ENCODE peak calls at places on chromosomes 5 and 9, in four cellular contexts. P is brain microvascular endothelial cell, G is astrocyte of the cerebellum, N is uterus. E is an unnamed sample.

GRCh38 chr5:155471027-155471426 is 457.5 kb downstream of the KIF4B start:
- DNase-seq in G (no peak), P (no peak), N (no peak), E (no peak)

GRCh38 chr9:87324613-87325194 is 173.0 kb upstream of the DAPK1 start:
- DNase-seq in N (no peak), G (peak; percentile 58), P (peak; percentile 32), E (no peak)

GRCh38 chr5:177429248-177430045 is 3.0 kb downstream of the GRK6 start:
- DNase-seq in N (no peak), P (no peak), G (no peak), E (no peak)

GRCh38 chr9:4670591-4670990 is 4.3 kb upstream of the SPATA6L start:
- DNase-seq in G (no peak), P (no peak), N (no peak), E (no peak)

GRCh38 chr5:74187757-74188156 is 452.8 kb downstream of the ENC1 start:
- DNase-seq in P (no peak), N (no peak), G (no peak), E (no peak)

GRCh38 chr9:78029601-78030552 is 1.7 kb downstream of the GNAQ start:
- DNase-seq in N (peak; percentile 27), P (no peak), G (no peak), E (no peak)

GRCh38 chr9:126071076-126071750 is 255.4 kb upstream of the MVB12B start:
- DNase-seq in P (no peak), N (no peak), G (no peak), E (no peak)

GRCh38 chr5:20360243-20360642 is 372.2 kb upstream of the CDH18 start:
- DNase-seq in P (no peak), N (no peak), G (no peak), E (no peak)

GRCh38 chr5:82884821-82885471 is 192.2 kb downstream of the TMEM167A start:
- DNase-seq in G (no peak), P (no peak), N (no peak), E (no peak)

GRCh38 chr5:61313960-61314681 is 17.9 kb upstream of the ZSWIM6 start:
- DNase-seq in P (peak; percentile 89), N (no peak), G (no peak), E (peak; percentile 88)

GRCh38 chr5:67009028-67009427 is 187.6 kb downstream of the CD180 start:
- DNase-seq in P (no peak), N (no peak), G (no peak), E (no peak)

GRCh38 chr5:1801061-1801953 is at the start of gene NDUFS6:
- DNase-seq in N (peak; percentile 75), G (no peak), P (no peak), E (no peak)

GRCh38 chr9:104361207-104361606 is 142.9 kb upstream of the OR13F1 start:
- DNase-seq in N (no peak), P (no peak), G (no peak), E (no peak)

GRCh38 chr9:106846847-106847246 is 16.1 kb upstream of the ZNF462 start:
- DNase-seq in P (peak; percentile 40), N (no peak), G (no peak), E (no peak)

GRCh38 chr5:98975223-98975622 is 46.4 kb upstream of the CHD1 start:
- DNase-seq in G (no peak), P (no peak), N (no peak), E (no peak)

GRCh38 chr9:2729003-2729402 is 11.7 kb downstream of the KCNV2 start:
- DNase-seq in N (no peak), P (peak; percentile 26), G (peak; percentile 24), E (no peak)

GRCh38 chr5:40446910-40447309 is 232.8 kb upstream of the PTGER4 start:
- DNase-seq in P (peak; percentile 96), N (no peak), G (peak; percentile 23), E (peak; percentile 71)

GRCh38 chr9:5043381-5043780 is 58.3 kb downstream of the JAK2 start:
- DNase-seq in P (no peak), N (no peak), G (no peak), E (no peak)

GRCh38 chr9:131179561-131180219 is 54.3 kb downstream of the NUP214 start:
- DNase-seq in P (peak; percentile 61), G (peak; percentile 85), N (no peak), E (peak; percentile 48)

GRCh38 chr9:92035687-92036410 is 79.4 kb downstream of the SPTLC1 start:
- DNase-seq in G (peak; percentile 13), P (no peak), N (peak; percentile 38), E (no peak)

GRCh38 chr5:74497706-74498105 is 142.8 kb downstream of the ENC1 start:
- DNase-seq in G (no peak), P (peak; percentile 35), N (no peak), E (no peak)

GRCh38 chr5:151617841-151618710 is 26.9 kb upstream of the FAT2 start:
- DNase-seq in P (no peak), N (no peak), G (no peak), E (no peak)

GRCh38 chr5:96655506-96655905 is 6.7 kb upstream of the CAST start:
- DNase-seq in N (no peak), G (no peak), P (no peak), E (no peak)

GRCh38 chr5:117380316-117380715 is 805.7 kb upstream of the SEMA6A start:
- DNase-seq in P (no peak), N (no peak), G (no peak), E (no peak)

GRCh38 chr9:134214766-134215394 is 50.5 kb upstream of the RNU6ATAC start:
- DNase-seq in P (no peak), G (no peak), N (no peak), E (no peak)

DNA sequence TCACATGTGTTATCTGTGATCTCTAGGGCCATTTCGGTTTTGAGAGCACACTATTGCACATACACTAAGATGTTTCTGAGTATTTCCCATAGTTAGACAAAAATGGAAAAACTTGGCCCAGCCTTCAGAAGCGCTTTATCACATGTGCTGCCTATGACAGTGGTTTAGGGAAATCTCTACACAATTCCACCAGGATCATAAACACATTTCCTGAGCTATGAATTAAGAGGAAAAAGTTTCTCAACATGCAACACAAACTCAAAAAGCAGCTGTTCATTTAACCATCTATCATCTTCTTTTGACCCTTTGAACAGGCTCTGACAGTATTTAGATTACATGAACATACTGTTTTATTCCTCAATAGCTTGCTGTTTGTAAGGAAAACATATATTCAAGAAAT is 15.1 kb downstream of the FGF1 start:
- DNase-seq in G (no peak), P (no peak), N (no peak), E (no peak)
- H3K4me3 ChIP-seq in G (no peak overlapping the region), P (no peak overlapping the region), N (no peak overlapping the region), E (no peak overlapping the region)

GRCh38 chr5:42990892-42991291 is 49.2 kb downstream of the ANXA2R start:
- DNase-seq in N (no peak), P (no peak), G (no peak), E (no peak)
- H3K4me3 ChIP-seq in N (no peak overlapping the region), P (peak overlapping the region; percentile 71), G (peak overlapping the region; percentile 55), E (peak overlapping the region; percentile 42)

DNA sequence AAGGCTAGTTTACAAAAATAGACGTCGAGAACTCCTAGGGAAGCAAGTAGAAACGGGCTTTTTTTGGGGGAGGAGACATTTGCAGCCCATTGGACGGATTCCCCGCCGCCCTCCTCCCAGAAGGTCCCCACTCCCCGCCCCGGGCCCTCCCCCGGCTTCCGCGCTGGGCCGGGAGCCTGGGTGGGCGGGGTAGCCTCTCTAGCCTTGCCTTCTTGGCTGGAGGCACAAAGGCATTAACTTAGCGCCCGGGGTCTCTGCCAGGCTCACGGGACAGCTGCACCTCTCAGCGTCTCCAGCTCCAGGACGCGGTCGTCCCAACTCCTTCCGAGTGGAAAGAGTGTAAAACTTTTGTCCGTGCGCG is at the start of gene DMRTA1:
- DNase-seq in P (peak; percentile 51), N (peak; percentile 85), G (peak; percentile 49), E (no peak)
- H3K4me3 ChIP-seq in P (peak within 1 kb of the TSS; percentile 72), N (peak within 1 kb of the TSS; percentile 52), G (peak within 1 kb of the TSS; percentile 71), E (peak within 1 kb of the TSS; percentile 67)

GRCh38 chr9:121498487-121499176 is 1.0 kb downstream of the GGTA1 start:
- DNase-seq in N (peak; percentile 30), P (no peak), G (no peak), E (no peak)
- H3K4me3 ChIP-seq in N (peak overlapping the region; percentile 44), P (no peak overlapping the region), G (peak overlapping the region; percentile 39), E (peak overlapping the region; percentile 3)

GRCh38 chr5:23316060-23316591 is 191.3 kb upstream of the PRDM9 start:
- DNase-seq in G (no peak), P (no peak), N (no peak), E (no peak)

GRCh38 chr5:23318960-23319359 is 188.4 kb upstream of the PRDM9 start:
- DNase-seq in P (no peak), N (no peak), G (no peak), E (no peak)

GRCh38 chr5:23319906-23320305 is 187.5 kb upstream of the PRDM9 start:
- DNase-seq in G (no peak), P (no peak), N (no peak), E (no peak)

GRCh38 chr5:23318166-23318565 is 189.2 kb upstream of the PRDM9 start:
- DNase-seq in P (no peak), G (no peak), N (no peak), E (no peak)

DNA sequence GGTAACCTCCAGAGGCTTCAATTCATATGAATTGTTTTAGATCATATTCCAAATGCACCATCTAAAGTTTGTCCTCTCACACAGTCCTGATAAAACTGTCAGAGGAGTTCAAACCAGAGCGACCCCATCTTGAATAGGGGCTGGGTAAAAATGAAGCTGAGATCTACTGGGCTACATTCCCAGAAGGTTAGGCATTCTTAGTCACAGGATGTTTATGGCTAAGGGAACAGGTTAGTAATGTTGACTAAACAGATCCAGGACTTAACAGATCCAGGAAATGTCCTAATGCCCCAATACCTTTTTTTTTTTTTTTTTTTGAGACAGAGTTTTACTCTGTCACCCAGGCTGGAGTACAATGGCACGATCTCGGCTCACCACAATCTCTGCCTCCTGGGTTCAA is 192.6 kb upstream of the PRDM9 start:
- DNase-seq in N (no peak), P (no peak), G (peak; percentile 0), E (peak; percentile 31)
- H3K4me3 ChIP-seq in N (no peak overlapping the region), P (no peak overlapping the region), G (no peak overlapping the region), E (no peak overlapping the region)

DNA sequence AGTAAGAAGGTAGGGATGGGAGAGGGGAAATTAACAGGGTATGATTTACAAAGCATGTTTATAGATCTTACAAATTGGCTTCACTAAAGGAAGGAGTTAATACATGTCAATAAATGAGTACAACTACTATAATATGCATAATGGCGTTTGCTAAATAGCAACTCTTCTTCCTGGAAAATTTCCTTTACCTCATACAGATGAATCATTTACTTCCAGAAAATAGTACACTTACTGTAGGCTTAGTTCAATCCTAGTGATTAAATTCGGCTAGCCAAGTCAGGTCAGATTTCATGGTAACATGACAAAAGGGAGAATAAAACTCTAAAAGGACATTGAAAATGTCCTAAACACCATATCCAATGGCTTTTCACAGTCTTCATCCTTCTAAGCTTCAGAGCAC is 42.0 kb upstream of the ZFAND5 start:
- DNase-seq in G (no peak), N (no peak), P (no peak), E (no peak)
- H3K4me3 ChIP-seq in G (no peak overlapping the region), N (no peak overlapping the region), P (no peak overlapping the region), E (no peak overlapping the region)

GRCh38 chr5:141651728-141652105 is 499 bp upstream of the FCHSD1 start:
- DNase-seq in P (no peak), G (no peak), N (no peak), E (no peak)
- H3K4me3 ChIP-seq in P (peak overlapping the region; percentile 78), G (peak overlapping the region; percentile 80), N (peak overlapping the region; percentile 57), E (peak overlapping the region; percentile 79)